ENCODE peak calls at places on chromosomes 1 and 21, in ten cellular contexts. C is activated T-cell treated with anti-CD3 and anti-CD28 coated beads, Interleukin-2, amount 50 U/mL, for 4 hours; Y is skeletal muscle cell; B is K562; Q is stimulated activated CD4-positive, alpha-beta T cell treated with anti-CD3 and anti-CD28 coated beads, TNF-alpha, amount 100 ng/mL, for 1 hour; N is HFFc6; G is H4; U is activated CD4-positive, alpha-beta T cell treated with anti-CD3 and anti-CD28 coated beads, Interleukin-2, amount 50 U/mL, for 24 hours; L is activated effector memory CD4-positive, alpha-beta T cell treated with Interleukin-2 at 50 U/mL for 16 hours; X is AG08395. W is an unnamed sample.

GRCh38 chr1:178768423-178768822 is 43.4 kb downstream of the RALGPS2 start:
- DNase-seq in C (no peak), Y (no peak), B (peak; percentile 64), Q (no peak), N (peak; percentile 15), G (peak; percentile 44), U (no peak), L (no peak), X (peak; percentile 14), W (no peak)

GRCh38 chr1:170680428-170680827 is 16.5 kb downstream of the PRRX1 start:
- DNase-seq in C (no peak), Y (peak; percentile 82), B (no peak), Q (no peak), N (no peak), G (no peak), U (no peak), L (no peak), X (peak; percentile 34), W (no peak)

GRCh38 chr1:110607663-110608230 is 1.6 kb upstream of the KCNA2 start:
- DNase-seq in C (no peak), Y (no peak), B (no peak), Q (no peak), N (no peak), G (no peak), U (no peak), L (no peak), X (no peak), W (no peak)

GRCh38 chr1:55604194-55604593 is 389.0 kb upstream of the USP24 start:
- DNase-seq in C (no peak), Y (no peak), B (no peak), Q (no peak), N (no peak), G (no peak), U (no peak), L (no peak), X (no peak), W (no peak)

GRCh38 chr1:200892546-200892945 is 2.2 kb upstream of the INAVA start:
- DNase-seq in C (no peak), Y (no peak), B (no peak), Q (no peak), N (no peak), G (no peak), U (no peak), L (no peak), X (no peak), W (no peak)

GRCh38 chr1:24003331-24003972 is 23.3 kb upstream of the SRSF10 start:
- DNase-seq in C (no peak), Y (peak; percentile 97), B (no peak), Q (no peak), N (peak; percentile 48), G (peak; percentile 76), U (no peak), L (no peak), X (peak; percentile 67), W (no peak)

GRCh38 chr1:209335090-209335692 is 248.3 kb upstream of the CAMK1G start:
- DNase-seq in C (no peak), Y (no peak), B (peak; percentile 47), Q (no peak), N (peak; percentile 38), G (peak; percentile 24), U (no peak), L (no peak), X (peak; percentile 68), W (no peak)

GRCh38 chr21:34771512-34772028 is 102.8 kb downstream of the CLIC6 start:
- DNase-seq in C (no peak), Y (peak; percentile 73), B (peak; percentile 16), Q (no peak), N (peak; percentile 38), G (peak; percentile 85), U (no peak), L (no peak), X (no peak), W (no peak)

GRCh38 chr1:155984341-155984740 is 6.0 kb upstream of the ARHGEF2 start:
- DNase-seq in C (no peak), Y (no peak), B (no peak), Q (no peak), N (no peak), G (no peak), U (no peak), L (no peak), X (no peak), W (no peak)

GRCh38 chr1:7262611-7263010 is 477.4 kb downstream of the CAMTA1 start:
- DNase-seq in C (no peak), Y (no peak), B (no peak), Q (no peak), N (no peak), G (no peak), U (no peak), L (no peak), X (no peak), W (no peak)

GRCh38 chr1:115429242-115429641 is 91.2 kb upstream of the NGF start:
- DNase-seq in C (no peak), Y (no peak), B (no peak), Q (no peak), N (peak; percentile 71), G (no peak), U (no peak), L (no peak), X (peak; percentile 63), W (no peak)

GRCh38 chr1:233253231-233254038 is 42.1 kb downstream of the PCNX2 start:
- DNase-seq in C (no peak), Y (no peak), B (no peak), Q (no peak), N (no peak), G (no peak), U (no peak), L (no peak), X (no peak), W (no peak)

GRCh38 chr1:175191654-175192053 is 922 bp downstream of the KIAA0040 start:
- DNase-seq in C (peak; percentile 12), Y (no peak), B (no peak), Q (no peak), N (no peak), G (no peak), U (no peak), L (no peak), X (no peak), W (no peak)

GRCh38 chr1:211642870-211643269 is 32.6 kb downstream of the NEK2 start:
- DNase-seq in C (no peak), Y (no peak), B (no peak), Q (no peak), N (no peak), G (no peak), U (no peak), L (no peak), X (no peak), W (no peak)

GRCh38 chr1:200959341-200959985 is 64.1 kb downstream of the KIF21B start:
- DNase-seq in C (no peak), Y (no peak), B (no peak), Q (no peak), N (no peak), G (no peak), U (no peak), L (no peak), X (no peak), W (no peak)

GRCh38 chr1:42266253-42267135 is 68.5 kb downstream of the FOXJ3 start:
- DNase-seq in C (no peak), Y (no peak), B (no peak), Q (no peak), N (no peak), G (no peak), U (no peak), L (no peak), X (no peak), W (no peak)

GRCh38 chr1:6012529-6013318 is 20.5 kb upstream of the NPHP4 start:
- DNase-seq in C (no peak), Y (no peak), B (no peak), Q (no peak), N (no peak), G (no peak), U (no peak), L (no peak), X (no peak), W (no peak)

GRCh38 chr1:94698759-94699502 is 121.2 kb upstream of the SLC44A3 start:
- DNase-seq in C (no peak), Y (no peak), B (no peak), Q (no peak), N (peak; percentile 84), G (no peak), U (no peak), L (no peak), X (peak; percentile 75), W (no peak)